ENCODE peak calls at places on chromosome 19, in four cellular contexts. R, T, G and P are unnamed samples.

GRCh38 chr19:18109363-18109730 is 11.8 kb downstream of the MAST3 start:
- DNase-seq in G (no peak), R (no peak), T (no peak), P (no peak)

GRCh38 chr19:11010041-11010440 is 49.2 kb downstream of the SMARCA4 start:
- DNase-seq in T (no peak), R (no peak), G (no peak), P (no peak)

GRCh38 chr19:15562861-15563260 is 52.2 kb upstream of the CYP4F8 start:
- DNase-seq in R (no peak), T (no peak), G (no peak), P (no peak)

GRCh38 chr19:47228937-47229673 is 1.9 kb downstream of the BBC3 start:
- DNase-seq in R (peak), T (no peak), G (no peak), P (no peak)

GRCh38 chr19:11256189-11256588 is 6.1 kb downstream of the DOCK6 start:
- DNase-seq in G (no peak), R (no peak), T (no peak), P (no peak)

GRCh38 chr19:45474941-45475516 is 7.2 kb downstream of the FOSB start:
- DNase-seq in T (no peak), G (no peak), R (no peak), P (no peak)

GRCh38 chr19:29771708-29772415 is 39.9 kb upstream of the CCNE1 start:
- DNase-seq in G (no peak), R (peak), T (peak), P (peak)

GRCh38 chr19:20197747-20198146 is 30.7 kb downstream of the ZNF486 start:
- DNase-seq in R (no peak), G (no peak), T (no peak), P (no peak)

GRCh38 chr19:814108-815078 is 7.4 kb downstream of the PLPPR3 start:
- DNase-seq in T (no peak), R (no peak), G (peak), P (no peak)

GRCh38 chr19:11705474-11705873 is 33.3 kb downstream of the ZNF823 start:
- DNase-seq in G (no peak), R (no peak), T (no peak), P (no peak)

GRCh38 chr19:34794289-34794960 is 21.4 kb upstream of the ZNF599 start:
- DNase-seq in T (no peak), R (no peak), G (no peak), P (no peak)

GRCh38 chr19:10927691-10928562 is 512 bp downstream of the YIPF2 start:
- DNase-seq in G (no peak), T (no peak), R (peak), P (no peak)

GRCh38 chr19:44747739-44748425 is 626 bp upstream of the BCL3 start:
- DNase-seq in R (no peak), G (no peak), T (peak), P (no peak)

GRCh38 chr19:17602872-17603552 is 47.6 kb downstream of the COLGALT1 start:
- DNase-seq in G (no peak), T (no peak), R (no peak), P (no peak)

GRCh38 chr19:850979-851335 is 1.1 kb upstream of the ELANE start:
- DNase-seq in G (no peak), T (no peak), R (no peak), P (no peak)

GRCh38 chr19:38485541-38486285 is 52.2 kb downstream of the RYR1 start:
- DNase-seq in G (no peak), T (no peak), R (no peak), P (no peak)

GRCh38 chr19:35266904-35267817 is 1.6 kb upstream of the USF2 start:
- DNase-seq in T (peak), G (no peak), R (peak), P (no peak)

GRCh38 chr19:32068805-32069204 is 276.6 kb upstream of the ZNF507 start:
- DNase-seq in G (no peak), R (no peak), T (no peak), P (no peak)

GRCh38 chr19:32063601-32064000 is 281.8 kb upstream of the ZNF507 start:
- DNase-seq in T (no peak), R (no peak), G (no peak), P (no peak)

GRCh38 chr19:32066056-32066455 is 279.4 kb upstream of the ZNF507 start:
- DNase-seq in T (no peak), G (no peak), R (no peak), P (no peak)

GRCh38 chr19:32070101-32070500 is 275.3 kb upstream of the ZNF507 start:
- DNase-seq in G (no peak), T (no peak), R (no peak), P (no peak)

GRCh38 chr19:32067686-32068085 is 277.7 kb upstream of the ZNF507 start:
- DNase-seq in T (peak), G (no peak), R (peak), P (no peak)
- TF ChIP-seq TAF1 in T (no peak), G (no peak), R (no peak), P (no peak)

GRCh38 chr19:2679439-2679838 is 23.1 kb downstream of the GNG7 start:
- DNase-seq in T (no peak), R (no peak), G (no peak), P (no peak)

GRCh38 chr19:2675892-2676291 is 26.6 kb downstream of the GNG7 start:
- DNase-seq in G (no peak), R (no peak), T (no peak), P (no peak)

GRCh38 chr19:2683430-2683995 is 19.0 kb downstream of the GNG7 start:
- DNase-seq in R (no peak), T (no peak), G (no peak), P (no peak)

GRCh38 chr19:2680808-2681207 is 21.7 kb downstream of the GNG7 start:
- DNase-seq in R (no peak), G (no peak), T (no peak), P (no peak)

GRCh38 chr19:2678043-2678671 is 24.3 kb downstream of the GNG7 start:
- DNase-seq in T (no peak), R (no peak), G (peak), P (peak)
- TF ChIP-seq TAF1 in T (no peak), R (no peak), G (no peak), P (no peak)

DNA sequence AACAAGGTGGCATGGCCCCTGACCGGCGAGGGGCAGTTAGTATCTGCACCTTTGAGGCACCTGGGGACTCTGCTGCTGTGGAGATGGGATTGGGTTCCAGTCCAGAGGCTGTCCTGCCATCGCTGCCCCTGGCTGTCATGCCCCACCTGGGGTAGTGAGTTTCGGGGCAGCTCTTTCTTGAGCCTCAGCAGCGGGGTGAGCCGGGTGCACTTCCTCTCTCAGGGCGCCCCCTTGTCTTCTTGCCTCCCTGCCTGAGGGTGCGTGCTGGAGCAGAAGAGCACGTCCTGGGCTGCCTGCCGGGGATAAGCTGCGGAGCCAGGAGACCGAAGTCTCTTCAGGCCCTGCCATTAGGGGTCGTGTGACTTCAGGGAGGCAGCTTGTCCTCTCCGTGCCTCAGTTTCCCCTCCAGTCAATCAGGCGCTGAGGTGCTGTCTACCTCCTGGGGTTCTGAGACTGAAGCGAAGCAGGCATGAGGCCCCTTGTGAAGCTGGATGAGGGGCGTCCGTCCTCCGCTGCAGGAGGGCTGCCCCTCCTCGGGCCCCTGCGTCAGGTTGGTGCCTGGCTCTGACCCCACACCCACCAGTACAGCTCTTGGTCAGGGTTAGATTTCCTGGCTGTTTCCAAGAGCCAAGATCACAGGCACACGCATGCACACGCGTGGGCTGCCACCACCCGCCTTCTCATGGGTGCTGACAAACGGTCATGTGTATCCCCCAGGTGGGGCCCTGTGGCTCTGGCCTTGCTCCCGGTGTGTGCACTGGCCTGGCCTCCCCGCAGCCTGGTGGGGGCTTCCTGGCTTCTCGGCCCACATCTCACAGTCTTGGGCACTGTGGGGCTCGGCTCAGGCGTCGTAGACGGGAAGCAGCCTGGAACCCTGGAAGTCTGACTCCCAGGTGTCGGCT is 8.3 kb downstream of the GNA11 start:
- DNase-seq in R (no peak), T (no peak), G (no peak), P (no peak)
- TF ChIP-seq TAF1 in R (no peak), T (no peak), G (no peak), P (no peak)

GRCh38 chr19:49520705-49521319 is 7.0 kb upstream of the RCN3 start:
- DNase-seq in T (no peak), G (no peak), R (no peak), P (no peak)
- TF ChIP-seq TAF1 in T (no peak), G (no peak), R (no peak), P (no peak)

GRCh38 chr19:56973713-56974553 is 133.4 kb upstream of the PEG3 start:
- DNase-seq in R (no peak), G (no peak), T (no peak), P (no peak)
- TF ChIP-seq TAF1 in R (no peak), G (no peak), T (no peak), P (no peak)

GRCh38 chr19:12773571-12773970 is 1.8 kb downstream of the HOOK2 start:
- DNase-seq in G (no peak), T (no peak), R (no peak), P (no peak)

GRCh38 chr19:12778020-12778904 is 2.9 kb upstream of the HOOK2 start:
- DNase-seq in T (peak), R (peak), G (no peak), P (no peak)

GRCh38 chr19:12777217-12778019 is 2.1 kb upstream of the HOOK2 start:
- DNase-seq in T (peak), R (peak), G (peak), P (peak)

GRCh38 chr19:12772323-12772722 is 3.0 kb downstream of the HOOK2 start:
- DNase-seq in R (no peak), G (no peak), T (no peak), P (no peak)

GRCh38 chr19:12774588-12775555 is at the start of gene HOOK2:
- DNase-seq in G (no peak), T (peak), R (peak), P (no peak)
- TF ChIP-seq TAF1 in G (no peak), T (peak), R (no peak), P (no peak)

DNA sequence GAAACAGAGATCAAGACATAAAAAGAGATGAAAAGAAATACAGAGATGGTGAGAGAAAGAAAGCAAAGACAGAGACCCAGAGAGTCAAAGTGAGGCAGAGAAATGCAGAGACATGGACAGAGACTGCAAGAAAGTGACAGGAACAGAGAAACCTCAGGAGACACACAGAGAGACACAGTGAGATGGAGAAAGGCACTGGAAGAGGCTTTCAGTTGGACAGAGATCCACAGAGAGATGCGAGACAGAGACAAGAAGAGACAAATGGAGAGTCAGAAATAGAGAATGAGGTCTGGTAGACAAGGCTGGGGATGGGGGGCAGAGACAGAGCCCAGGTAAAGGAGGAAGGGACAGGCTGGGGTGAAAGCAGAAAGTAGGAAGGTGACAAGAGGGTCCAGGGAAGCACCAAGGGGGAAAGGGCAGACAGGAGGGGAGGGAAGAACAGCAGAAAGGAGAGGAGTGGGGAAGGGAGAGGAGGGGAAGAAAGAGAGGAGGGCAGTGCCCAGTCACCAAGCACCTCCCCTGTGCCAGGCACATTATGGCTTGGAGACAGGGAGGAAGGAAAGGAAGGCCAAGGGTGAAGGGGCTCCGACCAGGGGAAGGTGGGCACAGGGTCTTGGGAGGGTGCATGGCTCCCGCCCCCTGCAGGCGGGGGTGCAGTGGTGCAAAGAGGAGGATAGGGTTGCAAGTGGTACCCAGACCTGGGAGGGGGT is 38.5 kb downstream of the DEDD2 start:
- DNase-seq in T (peak), R (peak), G (no peak), P (no peak)
- TF ChIP-seq TAF1 in T (no peak), R (no peak), G (no peak), P (no peak)

GRCh38 chr19:6073858-6074708 is 36.2 kb downstream of the RFX2 start:
- DNase-seq in R (no peak), G (no peak), T (no peak), P (no peak)
- TF ChIP-seq TAF1 in R (no peak), G (no peak), T (no peak), P (no peak)

DNA sequence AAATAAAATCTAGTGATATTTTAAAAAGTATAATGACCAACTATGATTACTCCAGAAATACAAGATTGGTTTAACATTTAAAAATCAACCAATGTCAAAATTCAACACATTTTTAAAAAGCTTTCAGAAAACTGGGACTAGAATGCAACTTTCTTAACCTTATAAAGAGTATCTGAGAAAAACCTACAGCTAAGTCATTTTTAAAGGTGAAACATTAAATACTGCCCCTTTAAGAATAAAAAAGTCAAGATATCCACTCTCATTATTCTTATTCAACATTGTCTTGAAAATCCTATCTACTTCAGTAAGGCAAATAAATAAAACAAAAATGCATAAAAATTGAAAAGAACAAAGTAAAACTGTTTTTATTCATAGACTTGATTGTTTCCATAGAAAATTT is 673.2 kb downstream of the UQCRFS1 start:
- DNase-seq in T (no peak), R (no peak), G (no peak), P (no peak)
- TF ChIP-seq TAF1 in T (no peak), R (no peak), G (no peak), P (no peak)